ENCODE peak calls at places on chromosomes 13 and 19, in nine cellular contexts. One of them, this sample, is unnamed.

GRCh38 chr19:28984315-28984714 is 228.6 kb downstream of the UQCRFS1 start:
- DNase-seq in Calu3: no peak
- DNase-seq in fibroblast of mammary gland: no peak
- DNase-seq in HFFc6: no peak
- DNase-seq in OCI-LY7: no peak
- DNase-seq in Caco-2: no peak
- DNase-seq in ascending aorta: no peak
- DNase-seq in thoracic aorta: no peak
- DNase-seq in nephron progenitor cell: no peak
- DNase-seq in this sample: no peak

GRCh38 chr19:46646402-46646801 is 10.4 kb upstream of the GNG8 start:
- DNase-seq in Calu3: no peak
- DNase-seq in fibroblast of mammary gland: no peak
- DNase-seq in HFFc6: no peak
- DNase-seq in OCI-LY7: no peak
- DNase-seq in Caco-2: no peak
- DNase-seq in ascending aorta: no peak
- DNase-seq in thoracic aorta: no peak
- DNase-seq in nephron progenitor cell: no peak
- DNase-seq in this sample: no peak

GRCh38 chr19:4014541-4015491 is 7.3 kb downstream of the PIAS4 start:
- DNase-seq in Calu3: no peak
- DNase-seq in fibroblast of mammary gland: no peak
- DNase-seq in HFFc6: no peak
- DNase-seq in OCI-LY7: peak
- DNase-seq in Caco-2: peak
- DNase-seq in ascending aorta: no peak
- DNase-seq in thoracic aorta: no peak
- DNase-seq in nephron progenitor cell: peak
- DNase-seq in this sample: no peak

GRCh38 chr13:105642511-105642958 is 892.9 kb downstream of the EFNB2 start:
- DNase-seq in Calu3: no peak
- DNase-seq in fibroblast of mammary gland: no peak
- DNase-seq in HFFc6: no peak
- DNase-seq in OCI-LY7: no peak
- DNase-seq in Caco-2: no peak
- DNase-seq in ascending aorta: no peak
- DNase-seq in thoracic aorta: no peak
- DNase-seq in nephron progenitor cell: no peak
- DNase-seq in this sample: peak

GRCh38 chr13:27476943-27477681 is 26.7 kb upstream of the MTIF3 start:
- DNase-seq in Calu3: peak
- DNase-seq in fibroblast of mammary gland: peak
- DNase-seq in HFFc6: peak
- DNase-seq in OCI-LY7: peak
- DNase-seq in Caco-2: peak
- DNase-seq in ascending aorta: no peak
- DNase-seq in thoracic aorta: no peak
- DNase-seq in nephron progenitor cell: no peak
- DNase-seq in this sample: no peak

GRCh38 chr13:98731038-98731437 is 21.4 kb downstream of the SLC15A1 start:
- DNase-seq in Calu3: no peak
- DNase-seq in fibroblast of mammary gland: no peak
- DNase-seq in HFFc6: no peak
- DNase-seq in OCI-LY7: no peak
- DNase-seq in Caco-2: no peak
- DNase-seq in ascending aorta: no peak
- DNase-seq in thoracic aorta: no peak
- DNase-seq in nephron progenitor cell: no peak
- DNase-seq in this sample: no peak

GRCh38 chr13:108958013-108958376 is 328.6 kb downstream of the MYO16 start:
- DNase-seq in Calu3: no peak
- DNase-seq in fibroblast of mammary gland: no peak
- DNase-seq in HFFc6: no peak
- DNase-seq in OCI-LY7: no peak
- DNase-seq in Caco-2: no peak
- DNase-seq in ascending aorta: no peak
- DNase-seq in thoracic aorta: no peak
- DNase-seq in nephron progenitor cell: no peak
- DNase-seq in this sample: no peak

GRCh38 chr13:24119593-24120508 is 40.7 kb upstream of the SPATA13 start:
- DNase-seq in Calu3: no peak
- DNase-seq in fibroblast of mammary gland: no peak
- DNase-seq in HFFc6: no peak
- DNase-seq in OCI-LY7: no peak
- DNase-seq in Caco-2: no peak
- DNase-seq in ascending aorta: no peak
- DNase-seq in thoracic aorta: no peak
- DNase-seq in nephron progenitor cell: no peak
- DNase-seq in this sample: no peak

GRCh38 chr13:98890186-98890585 is 87.7 kb downstream of the DOCK9 start:
- DNase-seq in Calu3: no peak
- DNase-seq in fibroblast of mammary gland: peak
- DNase-seq in HFFc6: peak
- DNase-seq in OCI-LY7: no peak
- DNase-seq in Caco-2: no peak
- DNase-seq in ascending aorta: no peak
- DNase-seq in thoracic aorta: no peak
- DNase-seq in nephron progenitor cell: no peak
- DNase-seq in this sample: peak

GRCh38 chr19:49362048-49362925 is at the start of gene TEAD2:
- DNase-seq in Calu3: peak
- DNase-seq in fibroblast of mammary gland: peak
- DNase-seq in HFFc6: peak
- DNase-seq in OCI-LY7: no peak
- DNase-seq in Caco-2: peak
- DNase-seq in ascending aorta: no peak
- DNase-seq in thoracic aorta: no peak
- DNase-seq in nephron progenitor cell: peak
- DNase-seq in this sample: peak

DNA sequence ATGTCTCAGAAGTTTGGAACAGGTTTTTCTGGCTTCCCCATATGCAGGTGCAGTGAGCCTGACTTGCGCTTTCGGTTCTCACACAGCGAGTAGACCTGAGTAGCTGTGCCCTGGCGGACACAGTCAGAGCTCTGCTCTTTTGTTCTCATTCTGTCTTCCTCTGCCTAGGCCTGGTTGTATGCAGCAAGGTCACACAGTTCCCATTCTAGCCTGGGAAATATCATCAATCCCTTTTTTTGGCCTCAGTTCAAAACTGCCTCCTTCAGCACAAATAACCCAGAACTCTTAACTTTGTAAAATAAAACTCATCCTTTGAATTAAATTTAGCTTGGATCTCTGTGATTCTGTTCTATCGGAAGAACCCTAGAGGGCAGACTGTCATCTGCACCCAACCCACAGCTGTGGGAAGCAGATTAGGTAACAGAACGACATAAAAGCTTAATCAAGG is 10.2 kb downstream of the OXGR1 start:
- DNase-seq in Calu3: peak
- DNase-seq in fibroblast of mammary gland: peak
- DNase-seq in HFFc6: no peak
- DNase-seq in OCI-LY7: no peak
- DNase-seq in Caco-2: peak
- DNase-seq in ascending aorta: no peak
- DNase-seq in thoracic aorta: no peak
- DNase-seq in nephron progenitor cell: peak
- DNase-seq in this sample: peak
- TF ChIP-seq CTCF in Calu3: no peak
- TF ChIP-seq CTCF in fibroblast of mammary gland: peak
- TF ChIP-seq CTCF in HFFc6: peak
- TF ChIP-seq CTCF in OCI-LY7: peak
- TF ChIP-seq CTCF in Caco-2: peak
- TF ChIP-seq CTCF in ascending aorta: peak
- TF ChIP-seq CTCF in thoracic aorta: no peak
- TF ChIP-seq CTCF in nephron progenitor cell: peak
- TF ChIP-seq CTCF in this sample: peak

DNA sequence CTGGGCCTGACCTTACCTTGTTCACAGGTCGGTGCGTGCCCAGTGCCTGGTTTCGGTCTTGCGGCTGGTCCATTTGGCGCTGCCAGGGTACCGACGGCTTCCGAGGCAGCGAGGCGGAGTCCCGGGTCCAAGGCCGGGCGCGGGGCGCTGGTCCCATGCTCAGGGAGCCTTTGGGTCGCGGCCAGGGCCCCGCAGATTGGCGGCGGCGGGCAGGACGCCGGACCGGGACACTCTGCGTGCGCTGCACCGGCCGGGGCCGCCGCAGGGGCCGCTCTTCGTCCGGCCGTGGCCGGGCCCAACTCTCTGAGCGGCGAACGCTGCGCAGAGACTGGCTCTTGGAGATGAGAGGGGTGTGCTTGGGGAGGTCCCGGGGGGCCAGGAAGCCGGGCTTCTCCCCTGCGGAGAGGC is 3.3 kb upstream of the WIZ start:
- DNase-seq in Calu3: no peak
- DNase-seq in fibroblast of mammary gland: no peak
- DNase-seq in HFFc6: no peak
- DNase-seq in OCI-LY7: no peak
- DNase-seq in Caco-2: no peak
- DNase-seq in ascending aorta: no peak
- DNase-seq in thoracic aorta: no peak
- DNase-seq in nephron progenitor cell: peak
- DNase-seq in this sample: no peak
- TF ChIP-seq CTCF in Calu3: no peak
- TF ChIP-seq CTCF in fibroblast of mammary gland: no peak
- TF ChIP-seq CTCF in HFFc6: peak
- TF ChIP-seq CTCF in OCI-LY7: no peak
- TF ChIP-seq CTCF in Caco-2: no peak
- TF ChIP-seq CTCF in ascending aorta: peak
- TF ChIP-seq CTCF in thoracic aorta: peak
- TF ChIP-seq CTCF in nephron progenitor cell: no peak
- TF ChIP-seq CTCF in this sample: peak

DNA sequence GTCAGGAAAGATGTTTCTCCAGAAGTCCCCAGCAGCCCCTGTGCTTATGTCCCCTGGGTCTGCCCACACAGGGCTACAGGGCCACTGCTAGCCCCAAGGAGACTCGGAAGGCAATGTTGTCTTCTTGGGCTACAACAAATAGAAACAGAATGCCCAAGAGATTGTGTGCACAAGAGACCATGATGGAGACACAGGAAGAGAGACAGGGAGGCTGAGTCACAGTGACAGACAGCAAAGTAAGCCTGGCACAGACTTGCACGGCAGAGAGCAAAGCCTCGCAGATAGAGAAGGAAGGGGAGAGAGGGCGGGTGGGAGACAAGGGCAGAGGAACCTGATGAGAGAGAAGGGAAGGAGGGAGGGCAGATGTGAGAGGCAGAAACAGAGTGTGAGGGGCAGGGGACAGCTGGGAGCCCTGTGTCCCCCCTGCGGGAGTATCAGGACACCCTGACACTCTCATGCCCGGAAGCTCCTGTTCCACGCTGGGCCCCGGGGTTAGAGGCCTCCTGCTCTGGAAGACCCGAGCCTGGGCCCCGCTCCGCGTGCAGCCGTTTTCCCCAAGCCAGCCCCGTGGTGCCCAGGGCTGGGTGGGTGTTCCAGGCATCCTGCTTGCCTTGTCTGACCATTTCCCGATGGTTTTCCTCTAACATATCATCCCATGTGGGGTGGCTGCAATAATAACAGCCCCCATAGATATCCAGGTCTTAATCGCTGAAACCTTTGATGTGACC is 2.7 kb upstream of the PLA2G4C start:
- DNase-seq in Calu3: no peak
- DNase-seq in fibroblast of mammary gland: no peak
- DNase-seq in HFFc6: no peak
- DNase-seq in OCI-LY7: no peak
- DNase-seq in Caco-2: no peak
- DNase-seq in ascending aorta: no peak
- DNase-seq in thoracic aorta: no peak
- DNase-seq in nephron progenitor cell: no peak
- DNase-seq in this sample: no peak
- TF ChIP-seq CTCF in Calu3: no peak
- TF ChIP-seq CTCF in fibroblast of mammary gland: no peak
- TF ChIP-seq CTCF in HFFc6: no peak
- TF ChIP-seq CTCF in OCI-LY7: no peak
- TF ChIP-seq CTCF in Caco-2: no peak
- TF ChIP-seq CTCF in ascending aorta: no peak
- TF ChIP-seq CTCF in thoracic aorta: no peak
- TF ChIP-seq CTCF in nephron progenitor cell: no peak
- TF ChIP-seq CTCF in this sample: no peak

GRCh38 chr19:11451942-11452813 is 16.7 kb downstream of the PRKCSH start:
- DNase-seq in Calu3: no peak
- DNase-seq in fibroblast of mammary gland: no peak
- DNase-seq in HFFc6: no peak
- DNase-seq in OCI-LY7: peak
- DNase-seq in Caco-2: no peak
- DNase-seq in ascending aorta: no peak
- DNase-seq in thoracic aorta: no peak
- DNase-seq in nephron progenitor cell: no peak
- DNase-seq in this sample: no peak

GRCh38 chr19:11456659-11457058 is 21.2 kb downstream of the PRKCSH start:
- DNase-seq in Calu3: no peak
- DNase-seq in fibroblast of mammary gland: no peak
- DNase-seq in HFFc6: no peak
- DNase-seq in OCI-LY7: no peak
- DNase-seq in Caco-2: no peak
- DNase-seq in ascending aorta: no peak
- DNase-seq in thoracic aorta: no peak
- DNase-seq in nephron progenitor cell: no peak
- DNase-seq in this sample: no peak

GRCh38 chr19:11451327-11451941 is 16.0 kb downstream of the PRKCSH start:
- DNase-seq in Calu3: no peak
- DNase-seq in fibroblast of mammary gland: no peak
- DNase-seq in HFFc6: no peak
- DNase-seq in OCI-LY7: no peak
- DNase-seq in Caco-2: no peak
- DNase-seq in ascending aorta: no peak
- DNase-seq in thoracic aorta: no peak
- DNase-seq in nephron progenitor cell: no peak
- DNase-seq in this sample: no peak

GRCh38 chr19:11452814-11453335 is 17.4 kb downstream of the PRKCSH start:
- DNase-seq in Calu3: no peak
- DNase-seq in fibroblast of mammary gland: no peak
- DNase-seq in HFFc6: no peak
- DNase-seq in OCI-LY7: no peak
- DNase-seq in Caco-2: no peak
- DNase-seq in ascending aorta: no peak
- DNase-seq in thoracic aorta: no peak
- DNase-seq in nephron progenitor cell: no peak
- DNase-seq in this sample: no peak

DNA sequence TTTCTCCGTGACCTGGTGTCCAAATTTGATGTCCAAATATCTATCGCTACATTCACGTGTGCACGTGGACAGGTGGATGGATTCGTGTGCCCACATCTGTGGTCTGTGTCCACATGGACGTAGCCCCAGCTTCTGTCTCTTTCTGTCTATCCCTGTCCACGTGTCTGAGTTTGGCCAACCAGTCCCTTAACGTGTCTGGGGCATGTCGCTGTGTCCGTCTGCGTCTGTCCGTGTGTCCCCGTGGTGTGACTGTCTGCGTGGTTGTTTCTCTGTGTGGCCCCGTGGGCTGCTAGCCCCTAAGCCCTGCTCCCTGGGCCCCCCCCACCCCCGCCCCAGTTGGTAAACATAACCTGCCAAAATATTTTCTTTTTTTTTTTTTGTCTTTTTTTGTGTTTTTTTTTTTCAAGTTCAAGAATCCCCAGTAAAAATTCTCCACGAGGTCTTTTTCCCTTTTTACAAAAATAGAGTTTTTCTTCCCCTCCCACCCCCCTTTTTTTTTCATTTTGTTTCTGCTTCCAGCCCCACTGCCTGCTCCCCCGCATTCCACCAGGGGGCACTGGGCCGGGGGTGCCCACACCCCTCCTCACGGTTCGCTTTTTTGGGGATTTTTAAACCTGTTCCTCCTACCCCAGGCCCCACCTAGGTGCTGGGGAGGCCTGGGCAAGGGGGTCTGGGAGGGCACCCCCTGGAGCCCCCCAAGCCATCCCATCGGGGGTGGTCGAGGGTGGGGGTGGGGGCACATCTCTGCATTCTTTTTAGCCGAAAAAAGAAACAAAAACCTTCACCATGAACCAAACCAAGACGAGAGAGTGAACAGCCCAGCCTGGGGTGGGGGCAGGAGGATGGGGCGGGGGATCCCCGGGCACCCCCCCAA is 18.3 kb downstream of the PRKCSH start:
- DNase-seq in Calu3: no peak
- DNase-seq in fibroblast of mammary gland: no peak
- DNase-seq in HFFc6: no peak
- DNase-seq in OCI-LY7: peak
- DNase-seq in Caco-2: no peak
- DNase-seq in ascending aorta: no peak
- DNase-seq in thoracic aorta: no peak
- DNase-seq in nephron progenitor cell: no peak
- DNase-seq in this sample: no peak
- TF ChIP-seq CTCF in Calu3: peak
- TF ChIP-seq CTCF in fibroblast of mammary gland: peak
- TF ChIP-seq CTCF in HFFc6: peak
- TF ChIP-seq CTCF in OCI-LY7: peak
- TF ChIP-seq CTCF in Caco-2: peak
- TF ChIP-seq CTCF in ascending aorta: peak
- TF ChIP-seq CTCF in thoracic aorta: peak
- TF ChIP-seq CTCF in nephron progenitor cell: peak
- TF ChIP-seq CTCF in this sample: peak